ENCODE peak calls at places on chromosomes 16 and 17, in seven cellular contexts. Y is ELR, R is left cardiac atrium, P is NCI-H524, W is posterior cingulate gyrus, C is NCI-H1092 treated with DMSO at 0.1 percent for 48 hours, F is caudate nucleus. K is an unnamed sample.

GRCh38 chr16:75593825-75594820 is 27.9 kb downstream of the GABARAPL2 start:
- DNase-seq in F (no peak), P (peak), Y (peak), W (no peak), R (no peak), C (peak), K (no peak)

GRCh38 chr16:27436921-27437650 is 35.1 kb downstream of the IL21R start:
- DNase-seq in P (no peak), R (peak), W (no peak), F (no peak), C (no peak), Y (no peak), K (no peak)

GRCh38 chr17:77254961-77255741 is 114.4 kb downstream of the SEC14L1 start:
- DNase-seq in W (no peak), R (no peak), Y (peak), F (no peak), C (no peak), P (no peak), K (peak)

GRCh38 chr17:76917829-76918228 is 49.6 kb downstream of the MGAT5B start:
- DNase-seq in W (peak), C (no peak), R (no peak), Y (no peak), P (no peak), F (no peak), K (peak)

GRCh38 chr17:1643999-1644492 is 1.5 kb downstream of the SCARF1 start:
- DNase-seq in R (no peak), P (no peak), F (no peak), Y (peak), C (no peak), W (no peak), K (peak)

GRCh38 chr16:85924675-85925074 is 25.7 kb downstream of the IRF8 start:
- DNase-seq in W (no peak), R (no peak), C (no peak), F (no peak), P (no peak), Y (peak), K (peak)

GRCh38 chr17:77723909-77724875 is 234.3 kb upstream of the TNRC6C start:
- DNase-seq in Y (no peak), W (no peak), F (no peak), R (no peak), P (no peak), C (peak), K (no peak)

GRCh38 chr17:52410781-52411180 is 252.3 kb upstream of the CA10 start:
- DNase-seq in C (peak), R (no peak), Y (no peak), W (no peak), F (no peak), P (no peak), K (no peak)

GRCh38 chr16:26740771-26741170 is 326.0 kb upstream of the C16orf82 start:
- DNase-seq in Y (no peak), P (no peak), F (peak), C (no peak), W (no peak), R (no peak), K (no peak)

GRCh38 chr16:12119562-12119961 is 143.0 kb downstream of the SNX29 start:
- DNase-seq in C (no peak), R (peak), Y (no peak), F (no peak), W (no peak), P (no peak), K (no peak)

GRCh38 chr17:72775237-72775636 is 317.3 kb downstream of the SLC39A11 start:
- DNase-seq in C (no peak), R (no peak), W (no peak), P (no peak), F (no peak), Y (no peak), K (no peak)

GRCh38 chr16:47888142-47888541 is 267.7 kb downstream of the ABCC12 start:
- DNase-seq in R (no peak), F (no peak), Y (peak), C (no peak), W (no peak), P (no peak), K (peak)

GRCh38 chr16:22423716-22424115 is 49.3 kb upstream of the CDR2 start:
- DNase-seq in R (no peak), P (no peak), C (no peak), F (no peak), W (no peak), Y (no peak), K (no peak)

GRCh38 chr17:80424878-80425765 is 10.2 kb downstream of the ENDOV start:
- DNase-seq in F (no peak), C (no peak), W (no peak), R (peak), Y (peak), P (peak), K (peak)

GRCh38 chr17:77565166-77565565 is 393.3 kb upstream of the TNRC6C start:
- DNase-seq in R (no peak), C (no peak), F (no peak), Y (no peak), P (no peak), W (no peak), K (peak)

GRCh38 chr17:74453665-74454196 is 12.7 kb upstream of the CD300A start:
- DNase-seq in C (no peak), Y (no peak), P (no peak), F (no peak), W (no peak), R (no peak), K (no peak)

GRCh38 chr17:49748791-49749190 is 15.1 kb downstream of the FAM117A start:
- DNase-seq in W (no peak), F (no peak), P (peak), C (no peak), R (no peak), Y (no peak), K (no peak)

GRCh38 chr17:74417178-74418045 is 14.5 kb upstream of the GPRC5C start:
- DNase-seq in C (peak), F (no peak), Y (peak), W (no peak), R (no peak), P (peak), K (peak)

GRCh38 chr16:58843675-58844074 is 109.6 kb upstream of the GOT2 start:
- DNase-seq in W (no peak), C (no peak), F (no peak), P (peak), R (no peak), Y (peak), K (peak)

GRCh38 chr17:913207-913606 is 66.4 kb downstream of the NXN start:
- DNase-seq in R (no peak), W (no peak), F (no peak), C (no peak), P (no peak), Y (peak), K (no peak)

GRCh38 chr17:31494259-31495048 is 103.0 kb downstream of the RAB11FIP4 start:
- DNase-seq in P (peak), C (no peak), F (no peak), W (no peak), R (no peak), Y (no peak), K (peak)

GRCh38 chr17:11485802-11486421 is 112.4 kb upstream of the DNAH9 start:
- DNase-seq in C (no peak), Y (no peak), F (no peak), R (no peak), P (no peak), W (no peak), K (no peak)